ENCODE peak calls at places on chromosomes 2 and 18, in five cellular contexts. One of them, this sample, is unnamed.

GRCh38 chr18:4119127-4119648 is 335.9 kb downstream of the DLGAP1 start:
- DNase-seq in H1: peak
- DNase-seq in GM12878: no peak
- DNase-seq in K562: no peak
- DNase-seq in HepG2: no peak
- DNase-seq in this sample: no peak

GRCh38 chr18:79637181-79637920 is 42.3 kb upstream of the CTDP1 start:
- DNase-seq in H1: no peak
- DNase-seq in GM12878: no peak
- DNase-seq in K562: no peak
- DNase-seq in HepG2: no peak
- DNase-seq in this sample: no peak

GRCh38 chr2:239105234-239105633 is 257.3 kb downstream of the TWIST2 start:
- DNase-seq in H1: no peak
- DNase-seq in GM12878: no peak
- DNase-seq in K562: no peak
- DNase-seq in HepG2: no peak
- DNase-seq in this sample: no peak

GRCh38 chr2:62814132-62814531 is 108.6 kb downstream of the EHBP1 start:
- DNase-seq in H1: no peak
- DNase-seq in GM12878: no peak
- DNase-seq in K562: peak
- DNase-seq in HepG2: no peak
- DNase-seq in this sample: no peak

GRCh38 chr2:137050949-137051348 is 285.6 kb downstream of the THSD7B start:
- DNase-seq in H1: no peak
- DNase-seq in GM12878: no peak
- DNase-seq in K562: no peak
- DNase-seq in HepG2: no peak
- DNase-seq in this sample: peak

GRCh38 chr2:144357623-144358400 is 162.1 kb downstream of the ZEB2 start:
- DNase-seq in H1: no peak
- DNase-seq in GM12878: peak
- DNase-seq in K562: peak
- DNase-seq in HepG2: peak
- DNase-seq in this sample: no peak

GRCh38 chr2:234146087-234146826 is 95.8 kb downstream of the SPP2 start:
- DNase-seq in H1: no peak
- DNase-seq in GM12878: no peak
- DNase-seq in K562: no peak
- DNase-seq in HepG2: no peak
- DNase-seq in this sample: no peak

GRCh38 chr18:6921571-6921970 is 192.1 kb downstream of the ARHGAP28 start:
- DNase-seq in H1: no peak
- DNase-seq in GM12878: no peak
- DNase-seq in K562: no peak
- DNase-seq in HepG2: no peak
- DNase-seq in this sample: no peak

GRCh38 chr2:43318791-43319190 is 92.4 kb upstream of the ZFP36L2 start:
- DNase-seq in H1: no peak
- DNase-seq in GM12878: no peak
- DNase-seq in K562: no peak
- DNase-seq in HepG2: no peak
- DNase-seq in this sample: no peak

GRCh38 chr2:120374821-120375220 is 28.9 kb downstream of the INHBB start:
- DNase-seq in H1: no peak
- DNase-seq in GM12878: no peak
- DNase-seq in K562: no peak
- DNase-seq in HepG2: no peak
- DNase-seq in this sample: no peak

GRCh38 chr2:10097352-10098148 is 17.3 kb upstream of the CYS1 start:
- DNase-seq in H1: no peak
- DNase-seq in GM12878: no peak
- DNase-seq in K562: peak
- DNase-seq in HepG2: peak
- DNase-seq in this sample: peak

GRCh38 chr2:237333748-237334147 is 80.2 kb downstream of the COL6A3 start:
- DNase-seq in H1: no peak
- DNase-seq in GM12878: no peak
- DNase-seq in K562: no peak
- DNase-seq in HepG2: no peak
- DNase-seq in this sample: no peak

GRCh38 chr2:10146366-10147005 is 23.9 kb downstream of the RRM2 start:
- DNase-seq in H1: no peak
- DNase-seq in GM12878: no peak
- DNase-seq in K562: no peak
- DNase-seq in HepG2: no peak
- DNase-seq in this sample: no peak

GRCh38 chr2:107588960-107589542 is 237.6 kb upstream of the RGPD4 start:
- DNase-seq in H1: no peak
- DNase-seq in GM12878: no peak
- DNase-seq in K562: no peak
- DNase-seq in HepG2: no peak
- DNase-seq in this sample: no peak

GRCh38 chr2:128057334-128057733 is 29.5 kb upstream of the SAP130 start:
- DNase-seq in H1: no peak
- DNase-seq in GM12878: no peak
- DNase-seq in K562: no peak
- DNase-seq in HepG2: peak
- DNase-seq in this sample: no peak

GRCh38 chr2:55618649-55619055 is 1.2 kb upstream of the PPP4R3B start:
- DNase-seq in H1: no peak
- DNase-seq in GM12878: no peak
- DNase-seq in K562: peak
- DNase-seq in HepG2: peak
- DNase-seq in this sample: peak

GRCh38 chr2:148020358-148021058 is at the start of gene ORC4:
- DNase-seq in H1: peak
- DNase-seq in GM12878: peak
- DNase-seq in K562: peak
- DNase-seq in HepG2: peak
- DNase-seq in this sample: peak

GRCh38 chr2:11286749-11287148 is 57.7 kb downstream of the ROCK2 start:
- DNase-seq in H1: no peak
- DNase-seq in GM12878: no peak
- DNase-seq in K562: no peak
- DNase-seq in HepG2: no peak
- DNase-seq in this sample: peak

GRCh38 chr2:239114119-239114581 is 266.3 kb downstream of the TWIST2 start:
- DNase-seq in H1: no peak
- DNase-seq in GM12878: no peak
- DNase-seq in K562: no peak
- DNase-seq in HepG2: no peak
- DNase-seq in this sample: peak

GRCh38 chr2:70907130-70907756 is 28.5 kb upstream of the ATP6V1B1 start:
- DNase-seq in H1: no peak
- DNase-seq in GM12878: no peak
- DNase-seq in K562: no peak
- DNase-seq in HepG2: no peak
- DNase-seq in this sample: no peak

GRCh38 chr2:23571527-23572295 is 186.7 kb downstream of the KLHL29 start:
- DNase-seq in H1: no peak
- DNase-seq in GM12878: no peak
- DNase-seq in K562: no peak
- DNase-seq in HepG2: no peak
- DNase-seq in this sample: no peak

GRCh38 chr2:23567382-23567781 is 182.4 kb downstream of the KLHL29 start:
- DNase-seq in H1: no peak
- DNase-seq in GM12878: no peak
- DNase-seq in K562: no peak
- DNase-seq in HepG2: no peak
- DNase-seq in this sample: peak

GRCh38 chr2:23571066-23571465 is 186.1 kb downstream of the KLHL29 start:
- DNase-seq in H1: no peak
- DNase-seq in GM12878: no peak
- DNase-seq in K562: no peak
- DNase-seq in HepG2: no peak
- DNase-seq in this sample: no peak

GRCh38 chr2:23568257-23569190 is 183.5 kb downstream of the KLHL29 start:
- DNase-seq in H1: no peak
- DNase-seq in GM12878: no peak
- DNase-seq in K562: no peak
- DNase-seq in HepG2: no peak
- DNase-seq in this sample: no peak

GRCh38 chr2:23569761-23570383 is 184.9 kb downstream of the KLHL29 start:
- DNase-seq in H1: no peak
- DNase-seq in GM12878: no peak
- DNase-seq in K562: no peak
- DNase-seq in HepG2: no peak
- DNase-seq in this sample: no peak
- TF ChIP-seq POLR2AphosphoS5 in H1: no peak
- TF ChIP-seq POLR2AphosphoS5 in GM12878: no peak
- TF ChIP-seq POLR2AphosphoS5 in K562: no peak
- TF ChIP-seq POLR2AphosphoS5 in HepG2: no peak
- TF ChIP-seq POLR2AphosphoS5 in this sample: no peak

DNA sequence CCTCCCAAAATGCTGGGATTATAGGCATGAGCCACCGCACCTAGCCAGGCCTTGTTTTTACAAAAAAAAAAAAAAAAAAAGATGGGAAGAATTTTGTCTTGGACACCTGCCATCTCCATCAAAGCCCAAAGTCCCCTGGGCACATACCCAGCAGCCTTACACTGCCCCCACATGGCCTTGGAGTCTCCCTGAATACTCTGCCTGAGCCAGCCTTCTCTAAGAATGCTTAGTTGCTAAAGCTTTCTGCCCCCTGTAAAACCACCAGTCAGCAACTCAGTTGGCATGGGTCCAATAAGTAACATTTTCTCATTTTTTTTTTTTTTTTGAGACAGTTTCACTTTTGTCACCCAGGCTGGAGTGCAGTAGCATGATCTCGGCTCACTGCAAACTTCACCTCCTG is 40.6 kb downstream of the SPC25 start:
- DNase-seq in H1: peak
- DNase-seq in GM12878: no peak
- DNase-seq in K562: peak
- DNase-seq in HepG2: peak
- DNase-seq in this sample: peak
- TF ChIP-seq RFX5 in H1: no peak
- TF ChIP-seq RFX5 in GM12878: no peak
- TF ChIP-seq RFX5 in K562: no peak
- TF ChIP-seq RFX5 in HepG2: no peak
- TF ChIP-seq RFX5 in this sample: no peak

GRCh38 chr18:25284861-25285574 is 66.9 kb downstream of the ZNF521 start:
- DNase-seq in H1: no peak
- DNase-seq in GM12878: no peak
- DNase-seq in K562: no peak
- DNase-seq in HepG2: no peak
- DNase-seq in this sample: no peak
- TF ChIP-seq POLR2AphosphoS5 in H1: no peak
- TF ChIP-seq POLR2AphosphoS5 in GM12878: no peak
- TF ChIP-seq POLR2AphosphoS5 in K562: no peak
- TF ChIP-seq POLR2AphosphoS5 in HepG2: no peak
- TF ChIP-seq POLR2AphosphoS5 in this sample: no peak

GRCh38 chr2:133885847-133886246 is 317.6 kb upstream of the NCKAP5 start:
- DNase-seq in H1: no peak
- DNase-seq in GM12878: no peak
- DNase-seq in K562: no peak
- DNase-seq in HepG2: no peak
- DNase-seq in this sample: no peak

GRCh38 chr2:133888816-133889215 is 320.6 kb upstream of the NCKAP5 start:
- DNase-seq in H1: no peak
- DNase-seq in GM12878: no peak
- DNase-seq in K562: no peak
- DNase-seq in HepG2: no peak
- DNase-seq in this sample: no peak

GRCh38 chr2:133886735-133887675 is 318.7 kb upstream of the NCKAP5 start:
- DNase-seq in H1: peak
- DNase-seq in GM12878: peak
- DNase-seq in K562: peak
- DNase-seq in HepG2: peak
- DNase-seq in this sample: peak

GRCh38 chr2:133888107-133888506 is 319.8 kb upstream of the NCKAP5 start:
- DNase-seq in H1: no peak
- DNase-seq in GM12878: no peak
- DNase-seq in K562: no peak
- DNase-seq in HepG2: no peak
- DNase-seq in this sample: no peak

DNA sequence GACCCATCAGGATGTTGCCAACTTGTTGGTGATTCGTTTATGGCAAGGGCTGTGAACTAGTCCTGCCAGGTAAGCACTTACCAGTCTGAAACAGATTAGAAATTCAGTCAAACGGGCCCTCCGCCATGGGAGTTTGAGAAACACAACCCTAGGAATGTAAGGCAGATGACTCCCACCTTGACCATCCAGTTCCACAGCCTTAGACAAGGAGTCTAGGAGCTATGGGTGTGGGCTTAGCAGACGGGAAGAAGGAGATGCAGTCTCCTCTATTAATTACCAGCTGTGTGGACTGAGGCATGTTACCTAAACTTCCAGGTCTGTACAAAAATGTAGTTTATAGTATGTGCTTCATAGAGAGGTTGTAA is 319.4 kb upstream of the NCKAP5 start:
- DNase-seq in H1: no peak
- DNase-seq in GM12878: no peak
- DNase-seq in K562: no peak
- DNase-seq in HepG2: no peak
- DNase-seq in this sample: no peak
- TF ChIP-seq RFX5 in H1: no peak
- TF ChIP-seq RFX5 in GM12878: no peak
- TF ChIP-seq RFX5 in K562: no peak
- TF ChIP-seq RFX5 in HepG2: no peak
- TF ChIP-seq RFX5 in this sample: no peak

This sample was measured in SK-N-SH.